ENCODE peak calls at places on chromosomes 6 and 20, in four cellular contexts. One of them, this sample, is unnamed.

GRCh38 chr6:113392551-113393055 is 464.5 kb upstream of the MARCKS start:
- DNase-seq in trophoblast cell: no peak
- DNase-seq in neuronal stem cell: no peak
- DNase-seq in IMR-90: no peak
- DNase-seq in this sample: no peak

GRCh38 chr6:6676910-6677441 is 88.5 kb downstream of the LY86 start:
- DNase-seq in trophoblast cell: peak
- DNase-seq in IMR-90: peak
- DNase-seq in neuronal stem cell: peak
- DNase-seq in this sample: peak

GRCh38 chr20:23644159-23644558 is 6.4 kb upstream of the CST3 start:
- DNase-seq in neuronal stem cell: no peak
- DNase-seq in trophoblast cell: no peak
- DNase-seq in IMR-90: no peak
- DNase-seq in this sample: no peak

GRCh38 chr6:26269406-26270120 is 95.4 kb upstream of the BTN3A2 start:
- DNase-seq in IMR-90: no peak
- DNase-seq in trophoblast cell: no peak
- DNase-seq in neuronal stem cell: no peak
- DNase-seq in this sample: no peak

GRCh38 chr6:157225575-157225995 is 97.7 kb downstream of the TMEM242 start:
- DNase-seq in neuronal stem cell: no peak
- DNase-seq in IMR-90: no peak
- DNase-seq in trophoblast cell: no peak
- DNase-seq in this sample: no peak

GRCh38 chr20:41956316-41957050 is 338.3 kb upstream of the CHD6 start:
- DNase-seq in IMR-90: no peak
- DNase-seq in trophoblast cell: peak
- DNase-seq in neuronal stem cell: peak
- DNase-seq in this sample: no peak

GRCh38 chr6:150070236-150070860 is 1.4 kb upstream of the ULBP3 start:
- DNase-seq in trophoblast cell: no peak
- DNase-seq in IMR-90: no peak
- DNase-seq in neuronal stem cell: no peak
- DNase-seq in this sample: no peak

GRCh38 chr20:24542721-24543120 is 73.3 kb downstream of the SYNDIG1 start:
- DNase-seq in IMR-90: no peak
- DNase-seq in neuronal stem cell: no peak
- DNase-seq in trophoblast cell: no peak
- DNase-seq in this sample: no peak

GRCh38 chr6:470901-471448 is 79.4 kb downstream of the IRF4 start:
- DNase-seq in neuronal stem cell: no peak
- DNase-seq in IMR-90: no peak
- DNase-seq in trophoblast cell: no peak
- DNase-seq in this sample: no peak

GRCh38 chr6:122401104-122401503 is 1.7 kb downstream of the HSF2 start:
- DNase-seq in neuronal stem cell: no peak
- DNase-seq in trophoblast cell: no peak
- DNase-seq in IMR-90: no peak
- DNase-seq in this sample: peak

GRCh38 chr6:122399055-122399347 is 451 bp upstream of the HSF2 start:
- DNase-seq in neuronal stem cell: no peak
- DNase-seq in trophoblast cell: no peak
- DNase-seq in IMR-90: no peak
- DNase-seq in this sample: no peak

GRCh38 chr6:122399348-122400120 is at the start of gene HSF2:
- DNase-seq in trophoblast cell: peak
- DNase-seq in neuronal stem cell: peak
- DNase-seq in IMR-90: peak
- DNase-seq in this sample: peak

GRCh38 chr6:122400121-122400450 is 634 bp downstream of the HSF2 start:
- DNase-seq in trophoblast cell: peak
- DNase-seq in neuronal stem cell: peak
- DNase-seq in IMR-90: no peak
- DNase-seq in this sample: no peak

GRCh38 chr6:122400467-122401089 is 1.1 kb downstream of the HSF2 start:
- DNase-seq in trophoblast cell: no peak
- DNase-seq in neuronal stem cell: no peak
- DNase-seq in IMR-90: no peak
- DNase-seq in this sample: peak
- H2AFZ ChIP-seq in trophoblast cell: no peak
- H2AFZ ChIP-seq in neuronal stem cell: no peak
- H2AFZ ChIP-seq in IMR-90: no peak
- H2AFZ ChIP-seq in this sample: no peak

GRCh38 chr20:45226287-45226686 is 5.1 kb downstream of the SEMG2 start:
- DNase-seq in IMR-90: no peak
- DNase-seq in trophoblast cell: no peak
- DNase-seq in neuronal stem cell: no peak
- DNase-seq in this sample: no peak

GRCh38 chr20:45229264-45230056 is 8.3 kb downstream of the SEMG2 start:
- DNase-seq in neuronal stem cell: no peak
- DNase-seq in trophoblast cell: peak
- DNase-seq in IMR-90: no peak
- DNase-seq in this sample: no peak

GRCh38 chr20:45235995-45236394 is 14.8 kb downstream of the SEMG2 start:
- DNase-seq in IMR-90: no peak
- DNase-seq in trophoblast cell: no peak
- DNase-seq in neuronal stem cell: no peak
- DNase-seq in this sample: no peak

DNA sequence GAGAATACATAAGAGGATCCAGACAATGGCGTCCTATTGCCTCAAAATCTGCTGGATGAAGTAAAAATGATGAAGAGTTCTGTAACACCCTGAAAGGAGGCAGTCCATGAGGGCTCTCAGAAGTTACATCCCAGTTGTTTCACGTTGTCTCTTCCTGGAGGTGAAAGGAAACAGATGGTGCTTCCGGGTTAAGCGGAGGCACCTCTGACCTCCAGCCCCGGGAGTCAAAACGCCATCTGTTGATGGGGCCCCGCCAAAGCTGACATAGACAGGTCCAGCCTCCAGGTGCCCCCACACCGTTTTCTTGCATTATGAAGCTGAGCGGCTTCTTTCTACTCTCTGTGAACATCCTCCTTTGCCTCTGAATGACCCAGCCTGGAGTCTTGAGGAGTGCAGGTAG is 9.5 kb downstream of the SEMG2 start:
- DNase-seq in trophoblast cell: no peak
- DNase-seq in IMR-90: no peak
- DNase-seq in neuronal stem cell: no peak
- DNase-seq in this sample: no peak
- H2BK120ac ChIP-seq in trophoblast cell: no peak
- H2BK120ac ChIP-seq in IMR-90: no peak
- H2BK120ac ChIP-seq in neuronal stem cell: no peak
- H2BK120ac ChIP-seq in this sample: no peak

GRCh38 chr6:80639243-80639642 is 532.8 kb downstream of the BCKDHB start:
- DNase-seq in IMR-90: peak
- DNase-seq in neuronal stem cell: no peak
- DNase-seq in trophoblast cell: no peak
- DNase-seq in this sample: peak
- H2BK5ac ChIP-seq in IMR-90: peak
- H2BK5ac ChIP-seq in neuronal stem cell: no peak
- H2BK5ac ChIP-seq in trophoblast cell: no peak
- H2BK5ac ChIP-seq in this sample: no peak

DNA sequence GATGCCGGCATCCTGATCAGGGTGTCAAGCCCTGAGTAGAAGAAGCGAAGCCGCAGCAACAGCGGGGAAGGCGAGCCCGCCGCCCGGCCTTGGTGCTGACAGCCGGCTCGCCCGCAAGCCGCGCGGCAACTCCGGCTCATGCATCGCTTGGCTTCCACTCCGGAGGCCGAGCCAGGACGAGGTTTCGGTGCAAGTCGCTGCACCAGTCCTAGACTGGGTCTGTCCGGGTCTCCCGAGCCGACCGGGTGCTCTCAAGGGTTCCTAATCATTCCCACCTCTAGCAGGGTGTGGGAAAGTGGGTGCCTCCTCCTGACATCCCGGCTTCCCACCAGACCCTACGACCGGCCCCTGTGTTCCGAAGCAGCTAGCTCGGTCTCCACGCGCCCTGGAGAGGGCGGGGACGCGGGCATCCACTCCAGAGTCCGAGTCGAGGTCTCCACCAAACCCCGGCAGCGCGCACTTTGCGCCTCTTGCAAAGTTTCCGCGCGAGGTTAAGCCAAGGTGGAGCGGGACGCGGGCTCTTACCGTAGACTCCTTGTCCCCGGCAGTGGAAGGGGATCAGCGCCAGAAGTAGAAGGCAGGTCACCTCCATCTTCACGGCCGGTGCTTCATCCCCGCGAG is 1.4 kb downstream of the MDGA1 start:
- DNase-seq in IMR-90: peak
- DNase-seq in trophoblast cell: no peak
- DNase-seq in neuronal stem cell: no peak
- DNase-seq in this sample: peak
- H2AFZ ChIP-seq in IMR-90: peak
- H2AFZ ChIP-seq in trophoblast cell: no peak
- H2AFZ ChIP-seq in neuronal stem cell: peak
- H2AFZ ChIP-seq in this sample: no peak

DNA sequence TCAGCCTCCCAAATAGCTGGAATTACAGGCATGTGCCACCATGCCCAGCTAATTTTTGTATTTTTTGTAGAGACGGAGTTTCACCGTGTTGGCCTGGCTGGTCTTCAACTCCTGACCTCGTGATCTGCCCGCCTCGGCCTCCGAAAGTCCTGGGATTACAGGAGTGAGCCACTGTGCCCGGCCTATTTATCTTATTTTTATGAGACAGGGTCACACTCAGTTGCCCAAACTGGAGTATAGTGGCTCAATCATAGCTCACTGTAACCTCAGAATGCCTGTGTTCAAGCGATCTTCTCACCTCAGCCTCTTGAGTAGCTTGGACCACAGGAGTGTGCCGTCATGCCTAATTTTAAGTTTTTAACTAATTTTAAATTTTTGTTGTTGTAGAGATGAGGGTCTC is 114.4 kb downstream of the JARID2 start:
- DNase-seq in neuronal stem cell: no peak
- DNase-seq in IMR-90: no peak
- DNase-seq in trophoblast cell: no peak
- DNase-seq in this sample: no peak
- H2BK120ac ChIP-seq in neuronal stem cell: no peak
- H2BK120ac ChIP-seq in IMR-90: no peak
- H2BK120ac ChIP-seq in trophoblast cell: no peak
- H2BK120ac ChIP-seq in this sample: no peak

GRCh38 chr6:3011592-3011991 is 11.9 kb downstream of the NQO2 start:
- DNase-seq in neuronal stem cell: no peak
- DNase-seq in trophoblast cell: no peak
- DNase-seq in IMR-90: no peak
- DNase-seq in this sample: no peak

GRCh38 chr6:3013901-3014674 is 14.4 kb downstream of the NQO2 start:
- DNase-seq in neuronal stem cell: no peak
- DNase-seq in trophoblast cell: no peak
- DNase-seq in IMR-90: no peak
- DNase-seq in this sample: no peak

GRCh38 chr6:3015144-3015543 is 15.4 kb downstream of the NQO2 start:
- DNase-seq in neuronal stem cell: no peak
- DNase-seq in trophoblast cell: no peak
- DNase-seq in IMR-90: no peak
- DNase-seq in this sample: no peak

GRCh38 chr6:3014675-3015066 is 15.0 kb downstream of the NQO2 start:
- DNase-seq in IMR-90: no peak
- DNase-seq in neuronal stem cell: no peak
- DNase-seq in trophoblast cell: no peak
- DNase-seq in this sample: no peak

DNA sequence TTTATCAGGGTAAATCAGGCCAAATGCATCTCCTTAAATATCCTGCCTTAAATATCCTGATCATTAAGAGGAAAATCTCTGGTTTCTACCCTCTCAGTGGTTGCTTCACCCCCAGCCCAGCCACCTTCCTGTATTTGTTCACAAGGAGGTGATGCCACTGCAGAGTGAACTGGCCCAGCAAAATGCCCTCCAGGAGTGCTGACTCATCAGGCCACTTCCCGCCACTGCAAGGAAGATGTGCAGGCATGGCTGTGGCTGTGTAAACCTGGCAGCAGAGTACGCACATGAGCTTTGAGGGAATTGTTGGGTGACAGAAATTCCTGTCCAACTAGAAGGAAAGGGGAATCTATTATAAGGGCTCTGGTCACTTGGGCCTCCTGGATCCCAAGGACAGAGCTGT is 13.8 kb downstream of the NQO2 start:
- DNase-seq in trophoblast cell: no peak
- DNase-seq in neuronal stem cell: no peak
- DNase-seq in IMR-90: peak
- DNase-seq in this sample: peak
- H2BK5ac ChIP-seq in trophoblast cell: no peak
- H2BK5ac ChIP-seq in neuronal stem cell: no peak
- H2BK5ac ChIP-seq in IMR-90: no peak
- H2BK5ac ChIP-seq in this sample: no peak

GRCh38 chr6:110877154-110877564 is 2.6 kb downstream of the AMD1 start:
- DNase-seq in IMR-90: peak
- DNase-seq in neuronal stem cell: no peak
- DNase-seq in trophoblast cell: no peak
- DNase-seq in this sample: peak

GRCh38 chr6:110873981-110874879 is at the start of gene AMD1:
- DNase-seq in trophoblast cell: peak
- DNase-seq in IMR-90: peak
- DNase-seq in neuronal stem cell: peak
- DNase-seq in this sample: peak

GRCh38 chr6:110874880-110875547 is 429 bp downstream of the AMD1 start:
- DNase-seq in IMR-90: no peak
- DNase-seq in neuronal stem cell: peak
- DNase-seq in trophoblast cell: no peak
- DNase-seq in this sample: no peak

GRCh38 chr6:110876170-110876773 is 1.7 kb downstream of the AMD1 start:
- DNase-seq in trophoblast cell: peak
- DNase-seq in neuronal stem cell: peak
- DNase-seq in IMR-90: peak
- DNase-seq in this sample: peak

DNA sequence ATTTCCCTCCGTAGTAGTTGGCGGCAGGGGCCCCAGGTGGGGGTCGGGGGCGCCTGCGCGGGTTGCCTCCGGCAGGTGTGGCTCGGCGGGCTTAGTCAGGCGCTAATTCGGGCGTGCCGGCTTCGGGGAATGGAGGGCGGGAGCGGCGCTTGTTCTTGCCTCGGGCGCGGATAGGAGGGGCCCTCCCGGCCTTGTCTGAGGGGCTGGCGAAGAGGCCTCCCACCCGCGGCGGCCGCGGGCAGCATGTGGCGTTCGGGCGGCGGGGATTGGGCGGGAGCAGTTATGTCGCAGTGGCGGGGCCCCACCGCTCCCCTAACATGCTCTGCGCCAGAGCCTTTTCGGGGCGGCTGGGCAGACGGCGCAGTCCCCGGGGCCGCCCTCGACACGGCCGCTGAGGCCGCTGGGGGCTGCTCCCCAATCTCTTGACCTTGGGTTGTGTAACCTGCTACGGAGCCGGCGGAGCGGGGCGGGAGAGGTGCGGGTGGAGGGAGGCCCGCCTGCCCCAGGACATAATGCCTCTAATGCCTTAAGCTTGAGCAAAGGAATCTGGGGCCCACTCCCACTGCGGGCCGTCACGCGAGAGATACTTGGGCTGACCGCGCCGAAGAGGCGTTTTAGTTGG is 1.1 kb downstream of the AMD1 start:
- DNase-seq in neuronal stem cell: no peak
- DNase-seq in trophoblast cell: peak
- DNase-seq in IMR-90: no peak
- DNase-seq in this sample: no peak
- H2AFZ ChIP-seq in neuronal stem cell: peak
- H2AFZ ChIP-seq in trophoblast cell: peak
- H2AFZ ChIP-seq in IMR-90: peak
- H2AFZ ChIP-seq in this sample: peak